ENCODE peak calls at places on chromosomes 12 and 14, in four cellular contexts. E is endothelial cell of umbilical vein, P is A549, Q is caudate nucleus. U is an unnamed sample.

GRCh38 chr12:2266666-2267623 is 214.2 kb downstream of the CACNA1C start:
- DNase-seq in E (no peak), P (no peak), Q (no peak), U (peak)

GRCh38 chr14:95468416-95469133 is 47.9 kb downstream of the SYNE3 start:
- DNase-seq in E (no peak), P (peak), Q (no peak), U (no peak)

GRCh38 chr14:105343194-105343593 is 28.6 kb downstream of the PACS2 start:
- DNase-seq in E (no peak), P (no peak), Q (no peak), U (no peak)

GRCh38 chr14:70898346-70898745 is 8.9 kb upstream of the PCNX1 start:
- DNase-seq in E (no peak), P (no peak), Q (no peak), U (no peak)

GRCh38 chr14:65224799-65225198 is 122.5 kb upstream of the MAX start:
- DNase-seq in E (no peak), P (no peak), Q (no peak), U (no peak)

GRCh38 chr12:98227162-98227561 is 288.2 kb upstream of the TMPO start:
- DNase-seq in E (no peak), P (peak), Q (no peak), U (no peak)

GRCh38 chr12:24499151-24500146 is 449.5 kb downstream of the BCAT1 start:
- DNase-seq in E (peak), P (no peak), Q (no peak), U (no peak)

GRCh38 chr14:105059917-105060565 is 5.2 kb downstream of the GPR132 start:
- DNase-seq in E (no peak), P (no peak), Q (no peak), U (no peak)

GRCh38 chr14:92513204-92513965 is at the start of gene RIN3:
- DNase-seq in E (peak), P (peak), Q (no peak), U (no peak)

GRCh38 chr12:32533971-32534590 is 134.7 kb downstream of the FGD4 start:
- DNase-seq in E (peak), P (peak), Q (no peak), U (no peak)

GRCh38 chr12:76137611-76138010 is 53.1 kb upstream of the NAP1L1 start:
- DNase-seq in E (no peak), P (no peak), Q (no peak), U (no peak)
- H3K27ac ChIP-seq in E (no peak), P (no peak), Q (no peak), U (no peak)

GRCh38 chr12:94427520-94428381 is 31.9 kb downstream of the CEP83 start:
- DNase-seq in E (peak), P (no peak), Q (no peak), U (no peak)
- H3K27ac ChIP-seq in E (no peak), P (no peak), Q (no peak), U (no peak)

GRCh38 chr12:56599041-56599440 is 31.1 kb downstream of the BAZ2A start:
- DNase-seq in E (no peak), P (no peak), Q (no peak), U (no peak)
- H3K27ac ChIP-seq in E (no peak), P (no peak), Q (no peak), U (no peak)

DNA sequence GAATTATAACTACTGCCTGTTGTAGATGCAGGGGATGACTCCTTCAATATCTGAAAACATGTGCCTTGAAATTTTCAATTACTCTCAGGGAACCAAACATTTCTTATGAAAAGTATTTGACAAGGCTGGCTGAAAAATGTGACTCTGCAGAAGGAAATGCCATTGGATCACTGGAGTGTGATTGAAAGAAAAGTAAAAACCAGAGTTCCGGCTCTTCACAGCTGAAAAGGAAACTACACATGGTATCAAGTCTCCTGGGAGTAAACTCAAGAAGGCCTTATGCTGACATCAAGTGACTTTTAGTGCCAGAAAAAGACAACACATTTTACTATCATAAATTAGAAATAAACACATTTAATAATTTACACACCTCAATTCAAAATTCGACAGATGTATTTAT is 693.0 kb downstream of the LRFN5 start:
- DNase-seq in E (no peak), P (no peak), Q (no peak), U (no peak)
- H3K27ac ChIP-seq in E (no peak), P (no peak), Q (no peak), U (no peak)

DNA sequence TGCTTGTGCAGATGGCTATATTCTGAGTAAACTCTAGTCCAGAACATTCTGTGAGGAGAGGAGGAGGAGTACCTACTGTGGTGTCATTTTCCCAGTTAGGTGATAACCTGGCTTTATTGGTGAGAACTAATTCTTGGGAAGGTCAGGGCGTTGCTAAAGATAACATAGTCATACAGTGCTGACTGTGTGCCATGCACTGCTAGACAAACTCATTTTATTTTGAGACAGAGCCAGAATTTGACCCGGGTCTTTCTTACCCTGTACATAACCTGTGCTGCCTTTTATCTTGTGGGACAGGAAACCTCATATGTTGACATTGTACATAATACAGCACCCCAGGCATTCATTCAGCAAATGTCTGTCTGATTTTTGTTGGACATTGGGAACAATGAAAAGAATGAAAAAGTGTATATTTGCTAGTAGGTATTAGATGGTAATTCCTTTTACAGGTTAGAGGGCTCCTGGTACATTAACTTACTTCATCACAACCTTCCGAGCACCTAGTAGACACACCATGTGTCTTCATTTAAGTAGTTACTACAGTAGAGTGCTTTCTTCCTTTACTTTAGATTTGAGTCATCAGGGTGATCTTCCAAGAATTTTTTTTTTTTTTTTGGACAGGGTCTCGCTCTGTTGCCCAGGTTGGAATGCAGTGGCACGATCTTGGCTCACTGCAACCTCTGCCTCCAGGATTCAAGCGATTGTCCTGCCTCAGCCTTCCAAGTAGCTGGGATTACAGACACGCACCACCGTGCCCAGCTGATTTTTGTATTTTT is 79.9 kb upstream of the TRAF3 start:
- DNase-seq in E (peak), P (no peak), Q (no peak), U (no peak)
- H3K27ac ChIP-seq in E (no peak), P (peak), Q (no peak), U (no peak)

GRCh38 chr14:96493178-96493577 is 9.0 kb upstream of the PAPOLA start:
- DNase-seq in E (no peak), P (no peak), Q (no peak), U (no peak)
- H3K27ac ChIP-seq in E (no peak), P (no peak), Q (no peak), U (no peak)

GRCh38 chr12:42568952-42569916 is 20.3 kb downstream of the PRICKLE1 start:
- DNase-seq in E (peak), P (peak), Q (no peak), U (no peak)

GRCh38 chr12:42565633-42566032 is 23.9 kb downstream of the PRICKLE1 start:
- DNase-seq in E (peak), P (no peak), Q (no peak), U (no peak)

GRCh38 chr12:42574879-42575278 is 14.7 kb downstream of the PRICKLE1 start:
- DNase-seq in E (peak), P (no peak), Q (no peak), U (no peak)

GRCh38 chr12:42571327-42572009 is 18.1 kb downstream of the PRICKLE1 start:
- DNase-seq in E (no peak), P (no peak), Q (no peak), U (no peak)

GRCh38 chr12:42570076-42570475 is 19.5 kb downstream of the PRICKLE1 start:
- DNase-seq in E (no peak), P (no peak), Q (no peak), U (no peak)
- H3K27ac ChIP-seq in E (no peak), P (no peak), Q (no peak), U (no peak)

DNA sequence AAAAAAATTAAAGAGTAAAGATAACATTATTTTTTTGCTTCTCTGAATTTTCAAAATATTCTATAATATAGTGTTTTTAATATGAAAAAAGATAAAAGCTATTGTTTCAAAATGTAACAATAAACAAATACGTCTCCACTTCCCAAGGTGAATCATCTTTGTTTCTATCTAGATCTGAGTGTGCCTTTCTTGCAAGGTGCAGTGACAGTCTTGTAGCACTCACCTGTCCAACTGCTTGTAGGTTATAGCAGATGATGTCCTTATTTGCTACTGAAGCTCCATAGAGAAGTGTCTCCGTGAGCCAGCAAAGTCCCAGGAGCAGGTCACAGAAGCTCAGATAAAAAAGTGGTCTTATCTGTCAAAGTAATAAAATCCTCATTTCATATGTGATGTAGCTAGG is 21.4 kb downstream of the TMEM116 start:
- DNase-seq in E (no peak), P (no peak), Q (no peak), U (no peak)
- H3K27ac ChIP-seq in E (no peak), P (no peak), Q (no peak), U (no peak)

GRCh38 chr12:44377443-44378160 is 498.5 kb downstream of the NELL2 start:
- DNase-seq in E (no peak), P (no peak), Q (no peak), U (no peak)

GRCh38 chr12:44375694-44376093 is 500.4 kb downstream of the NELL2 start:
- DNase-seq in E (no peak), P (no peak), Q (no peak), U (no peak)

GRCh38 chr12:44379827-44380226 is 496.3 kb downstream of the NELL2 start:
- DNase-seq in E (no peak), P (no peak), Q (no peak), U (no peak)

GRCh38 chr12:44385964-44386363 is 490.2 kb downstream of the NELL2 start:
- DNase-seq in E (no peak), P (no peak), Q (no peak), U (no peak)

GRCh38 chr12:44381341-44381740 is 494.8 kb downstream of the NELL2 start:
- DNase-seq in E (no peak), P (no peak), Q (no peak), U (no peak)
- H3K27ac ChIP-seq in E (no peak), P (no peak), Q (no peak), U (no peak)

GRCh38 chr12:91180162-91180561 is 2.5 kb downstream of the DCN start:
- DNase-seq in E (no peak), P (no peak), Q (no peak), U (no peak)

GRCh38 chr12:91179315-91179714 is 3.3 kb downstream of the DCN start:
- DNase-seq in E (no peak), P (no peak), Q (no peak), U (no peak)

GRCh38 chr12:91178801-91179200 is 3.8 kb downstream of the DCN start:
- DNase-seq in E (no peak), P (no peak), Q (no peak), U (no peak)

GRCh38 chr12:91177380-91177779 is 5.2 kb downstream of the DCN start:
- DNase-seq in E (no peak), P (no peak), Q (no peak), U (no peak)

GRCh38 chr12:91178139-91178561 is 4.5 kb downstream of the DCN start:
- DNase-seq in E (peak), P (peak), Q (no peak), U (no peak)
- H3K27ac ChIP-seq in E (no peak), P (no peak), Q (no peak), U (peak)

U was measured in breast epithelium.